ENCODE peak calls at places on chromosomes 6 and 20, in six cellular contexts. V, H, N, X, M and D are unnamed samples.

GRCh38 chr6:149929422-149929821 is 6.5 kb upstream of the RAET1G start:
- ATAC-seq in M (no peak), V (no peak), N (no peak), X (no peak), H (no peak), D (no peak)

GRCh38 chr20:44714102-44714700 is 968 bp upstream of the CCN5 start:
- ATAC-seq in H (no peak), N (peak; percentile 48), M (peak; percentile 50), V (peak; percentile 68), X (no peak), D (no peak)

GRCh38 chr6:149328083-149328482 is 10.6 kb downstream of the TAB2 start:
- ATAC-seq in H (no peak), M (no peak), V (no peak), X (no peak), N (no peak), D (no peak)

GRCh38 chr6:160795716-160796115 is 93.7 kb downstream of the PLG start:
- ATAC-seq in V (no peak), H (no peak), N (peak; percentile 48), X (no peak), M (no peak), D (peak; percentile 37)

GRCh38 chr20:14538433-14538832 is 201.0 kb upstream of the FLRT3 start:
- ATAC-seq in M (no peak), N (no peak), H (no peak), X (no peak), V (no peak), D (no peak)

GRCh38 chr6:167567142-167568033 is 242.5 kb downstream of the TTLL2 start:
- ATAC-seq in M (no peak), X (no peak), V (peak; percentile 43), N (no peak), H (no peak), D (no peak)

GRCh38 chr6:107704377-107705013 is 119.6 kb downstream of the SCML4 start:
- ATAC-seq in N (no peak), X (peak; percentile 47), H (no peak), V (peak; percentile 56), M (peak; percentile 65), D (no peak)

GRCh38 chr6:142846459-142846831 is 98.5 kb downstream of the HIVEP2 start:
- ATAC-seq in X (no peak), N (peak; percentile 32), H (peak; percentile 50), V (no peak), M (peak; percentile 60), D (peak; percentile 22)

GRCh38 chr20:8050117-8050837 is 30.7 kb upstream of the TMX4 start:
- ATAC-seq in H (no peak), V (no peak), X (no peak), N (no peak), M (no peak), D (no peak)

GRCh38 chr20:50343490-50344179 is 153.0 kb downstream of the CEBPB start:
- ATAC-seq in V (no peak), X (no peak), H (no peak), M (no peak), N (no peak), D (peak; percentile 44)

GRCh38 chr6:157124855-157125254 is 198.5 kb downstream of the TMEM242 start:
- ATAC-seq in M (no peak), N (no peak), X (no peak), V (no peak), H (no peak), D (peak; percentile 90)

GRCh38 chr6:15317934-15318902 is 72.3 kb downstream of the JARID2 start:
- ATAC-seq in N (no peak), V (peak; percentile 59), M (no peak), X (peak; percentile 31), H (no peak), D (no peak)

GRCh38 chr6:628772-629171 is 28.1 kb downstream of the HUS1B start:
- ATAC-seq in H (no peak), M (no peak), V (no peak), X (no peak), N (no peak), D (no peak)

GRCh38 chr6:1135726-1136414 is 176.0 kb upstream of the FOXQ1 start:
- ATAC-seq in N (no peak), M (peak; percentile 43), H (peak; percentile 46), V (peak; percentile 25), X (no peak), D (no peak)

GRCh38 chr6:1387632-1388031 is 1.7 kb upstream of the FOXF2 start:
- ATAC-seq in V (no peak), M (no peak), X (no peak), H (no peak), N (no peak), D (no peak)

GRCh38 chr6:26538572-26538902 is 371 bp downstream of the HMGN4 start:
- ATAC-seq in N (peak; percentile 6), M (peak; percentile 1), H (peak; percentile 7), V (no peak), X (no peak), D (no peak)